ENCODE peak calls at places on chromosomes 1 and 21, in four cellular contexts. K, V, C and I are unnamed samples.

GRCh38 chr1:18923721-18924610 is 21.6 kb upstream of the ALDH4A1 start:
- DNase-seq in K (peak; percentile 24), V (peak; percentile 47), C (no peak), I (peak; percentile 56)

GRCh38 chr1:223837206-223837605 is 8.5 kb downstream of the TP53BP2 start:
- DNase-seq in K (no peak), V (peak; percentile 55), C (no peak), I (no peak)

GRCh38 chr1:41045740-41046139 is 24.2 kb upstream of the SLFNL1 start:
- DNase-seq in K (peak; percentile 94), V (peak; percentile 38), C (no peak), I (peak; percentile 14)

GRCh38 chr1:215146252-215146975 is 63.9 kb downstream of the KCNK2 start:
- DNase-seq in K (peak; percentile 55), V (peak; percentile 64), C (no peak), I (peak; percentile 29)

GRCh38 chr1:17588048-17588781 is 48.7 kb downstream of the ARHGEF10L start:
- DNase-seq in K (no peak), V (peak; percentile 5), C (no peak), I (peak; percentile 96)

GRCh38 chr1:165641276-165641987 is 10.4 kb downstream of the MGST3 start:
- DNase-seq in K (peak; percentile 44), V (peak; percentile 33), C (no peak), I (no peak)

GRCh38 chr1:229136817-229137216 is 134.1 kb upstream of the RAB4A start:
- DNase-seq in K (no peak), V (no peak), C (no peak), I (no peak)

GRCh38 chr1:183244466-183244865 is 58.4 kb downstream of the LAMC2 start:
- DNase-seq in K (no peak), V (peak; percentile 28), C (no peak), I (peak; percentile 43)

GRCh38 chr1:21672478-21673276 is 3.5 kb upstream of the RAP1GAP start:
- DNase-seq in K (no peak), V (peak; percentile 32), C (no peak), I (no peak)

GRCh38 chr21:35072960-35073359 is 23.9 kb upstream of the RUNX1 start:
- DNase-seq in K (peak; percentile 60), V (peak; percentile 77), C (no peak), I (peak; percentile 42)

GRCh38 chr1:236751385-236751784 is 43.7 kb upstream of the MTR start:
- DNase-seq in K (no peak), V (no peak), C (no peak), I (no peak)

GRCh38 chr1:158930504-158930903 is 848 bp upstream of the PYHIN1 start:
- DNase-seq in K (no peak), V (no peak), C (peak; percentile 69), I (no peak)

GRCh38 chr1:6727535-6727934 is 25.9 kb upstream of the DNAJC11 start:
- DNase-seq in K (peak; percentile 71), V (peak; percentile 54), C (peak; percentile 28), I (peak; percentile 44)

GRCh38 chr1:70071597-70071996 is 133.8 kb downstream of the LRRC40 start:
- DNase-seq in K (no peak), V (peak; percentile 71), C (no peak), I (peak; percentile 14)

GRCh38 chr1:173453982-173454381 is 23.2 kb upstream of the PRDX6 start:
- DNase-seq in K (no peak), V (peak; percentile 70), C (no peak), I (no peak)

GRCh38 chr1:172742599-172743500 is 83.9 kb downstream of the FASLG start:
- DNase-seq in K (peak; percentile 51), V (peak; percentile 51), C (no peak), I (no peak)

GRCh38 chr1:84299536-84300260 is 1.8 kb upstream of the SAMD13 start:
- DNase-seq in K (peak; percentile 56), V (peak; percentile 18), C (no peak), I (peak; percentile 8)

GRCh38 chr1:179369751-179370341 is 4.1 kb downstream of the AXDND1 start:
- DNase-seq in K (peak; percentile 79), V (peak; percentile 77), C (no peak), I (no peak)

GRCh38 chr1:104466068-104466467 is 716.4 kb downstream of the AMY1C start:
- DNase-seq in K (no peak), V (no peak), C (no peak), I (no peak)

GRCh38 chr21:44970766-44971671 is 31.2 kb downstream of the SLX9 start:
- DNase-seq in K (no peak), V (no peak), C (no peak), I (no peak)

GRCh38 chr1:165424454-165425283 is 20.3 kb downstream of the RXRG start:
- DNase-seq in K (no peak), V (no peak), C (no peak), I (no peak)

GRCh38 chr1:109772658-109773202 is 9.0 kb upstream of the EPS8L3 start:
- DNase-seq in K (no peak), V (no peak), C (no peak), I (no peak)

GRCh38 chr1:199799116-199799515 is 228.4 kb upstream of the NR5A2 start:
- DNase-seq in K (no peak), V (no peak), C (no peak), I (no peak)

GRCh38 chr1:97623220-97623619 is 297.6 kb downstream of the DPYD start:
- DNase-seq in K (peak; percentile 27), V (no peak), C (no peak), I (no peak)

GRCh38 chr1:221727146-221728036 is 14.5 kb downstream of the DUSP10 start:
- DNase-seq in K (no peak), V (no peak), C (no peak), I (no peak)

GRCh38 chr1:159212596-159212995 is 7.9 kb downstream of the ACKR1 start:
- DNase-seq in K (no peak), V (no peak), C (no peak), I (no peak)

GRCh38 chr1:204566583-204566955 is 50.4 kb downstream of the MDM4 start:
- DNase-seq in K (no peak), V (no peak), C (no peak), I (no peak)
- TF ChIP-seq POLR2A in K (no peak), V (no peak), C (no peak), I (no peak)

DNA sequence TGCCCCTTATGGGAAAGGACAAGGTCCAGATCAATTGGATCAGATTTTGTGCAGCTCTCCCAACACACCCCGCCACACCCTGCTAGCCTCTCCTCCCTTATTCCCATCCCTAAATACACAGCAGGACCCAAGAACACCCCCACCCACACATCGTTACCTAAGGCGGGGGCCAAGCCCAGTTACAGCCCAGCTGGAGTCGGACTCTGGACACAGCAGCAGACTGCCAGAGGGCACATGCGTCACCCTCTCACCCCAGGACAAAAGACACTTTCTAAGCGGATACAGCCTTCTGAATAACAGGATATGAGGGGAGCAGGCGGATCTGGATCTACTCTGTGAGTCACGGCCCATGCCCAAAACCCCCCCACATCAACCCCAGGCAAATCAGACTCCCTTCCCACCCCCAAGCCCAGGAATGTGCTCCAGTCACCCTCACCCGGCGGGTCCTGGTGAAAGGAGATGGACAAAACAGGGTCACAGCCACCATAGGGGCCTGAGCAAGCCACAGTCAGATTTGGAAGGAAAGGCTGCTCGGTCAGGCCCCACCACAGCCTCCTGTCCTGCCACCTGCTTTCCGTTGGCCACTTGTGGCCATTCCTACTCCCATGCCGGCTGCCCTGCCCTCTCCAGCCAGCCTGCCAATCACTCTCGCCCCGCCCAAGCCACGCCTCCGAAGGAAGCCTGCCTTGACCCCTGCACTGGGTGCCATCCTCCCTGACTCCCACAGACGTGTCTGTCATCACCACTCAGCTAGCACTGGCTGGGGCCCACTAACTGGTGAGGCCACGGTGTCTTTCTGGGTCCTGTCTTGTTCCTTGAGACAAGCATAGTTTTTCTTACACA is 4.0 kb downstream of the S100A16 start:
- DNase-seq in K (peak; percentile 98), V (peak; percentile 95), C (no peak), I (peak; percentile 54)
- TF ChIP-seq POLR2A in K (peak; percentile 93), V (peak; percentile 77), C (peak; percentile 87), I (no peak)

GRCh38 chr21:17786219-17787181 is 32.7 kb downstream of the C21orf91 start:
- DNase-seq in K (no peak), V (no peak), C (no peak), I (no peak)

GRCh38 chr21:17793675-17794123 is 25.5 kb downstream of the C21orf91 start:
- DNase-seq in K (peak; percentile 8), V (peak; percentile 70), C (no peak), I (no peak)

GRCh38 chr21:17789085-17789484 is 30.1 kb downstream of the C21orf91 start:
- DNase-seq in K (no peak), V (no peak), C (no peak), I (no peak)

GRCh38 chr21:17793271-17793670 is 25.9 kb downstream of the C21orf91 start:
- DNase-seq in K (no peak), V (no peak), C (no peak), I (no peak)

GRCh38 chr21:17789660-17790059 is 29.5 kb downstream of the C21orf91 start:
- DNase-seq in K (no peak), V (no peak), C (no peak), I (no peak)
- TF ChIP-seq POLR2A in K (no peak), V (no peak), C (no peak), I (no peak)

GRCh38 chr1:33036526-33037503 is at the start of gene AK2:
- DNase-seq in K (peak; percentile 99), V (peak; percentile 97), C (peak; percentile 93), I (peak; percentile 98)
- TF ChIP-seq POLR2A in K (peak; percentile 18), V (peak; percentile 85), C (peak; percentile 85), I (peak; percentile 86)

GRCh38 chr21:38315155-38315554 is 58.4 kb downstream of the KCNJ15 start:
- DNase-seq in K (no peak), V (no peak), C (no peak), I (peak; percentile 55)
- TF ChIP-seq POLR2A in K (no peak), V (no peak), C (no peak), I (no peak)

GRCh38 chr1:24914226-24915069 is 15.6 kb downstream of the RUNX3 start:
- DNase-seq in K (no peak), V (peak; percentile 47), C (no peak), I (no peak)
- TF ChIP-seq POLR2A in K (no peak), V (no peak), C (peak; percentile 28), I (no peak)

GRCh38 chr1:161044908-161045748 is 649 bp downstream of the USF1 start:
- DNase-seq in K (peak; percentile 72), V (peak; percentile 58), C (peak; percentile 87), I (peak; percentile 69)
- TF ChIP-seq POLR2A in K (peak; percentile 17), V (no peak), C (peak; percentile 71), I (no peak)

GRCh38 chr1:33180226-33181037 is 1.4 kb downstream of the TRIM62 start:
- DNase-seq in K (peak; percentile 86), V (peak; percentile 80), C (peak; percentile 92), I (peak; percentile 95)

GRCh38 chr1:33181906-33182305 is at the start of gene TRIM62:
- DNase-seq in K (peak; percentile 81), V (peak; percentile 85), C (peak; percentile 80), I (peak; percentile 89)

GRCh38 chr1:33182896-33183295 is 1.1 kb upstream of the TRIM62 start:
- DNase-seq in K (no peak), V (no peak), C (no peak), I (no peak)

GRCh38 chr1:33182452-33182851 is 609 bp upstream of the TRIM62 start:
- DNase-seq in K (no peak), V (peak; percentile 65), C (no peak), I (peak; percentile 22)

GRCh38 chr1:33181038-33181861 is 593 bp downstream of the TRIM62 start:
- DNase-seq in K (no peak), V (peak; percentile 41), C (peak; percentile 22), I (peak; percentile 55)
- TF ChIP-seq POLR2A in K (no peak), V (no peak), C (peak; percentile 14), I (no peak)

GRCh38 chr1:218344814-218345672 is at the start of gene TGFB2:
- DNase-seq in K (peak; percentile 93), V (peak; percentile 85), C (peak; percentile 30), I (peak; percentile 58)
- TF ChIP-seq POLR2A in K (peak; percentile 82), V (peak; percentile 95), C (peak; percentile 30), I (no peak)